ENCODE peak calls at places on chromosome 2, in seven cellular contexts. One of them, this sample, is unnamed.

GRCh38 chr2:174235680-174236079 is 12.7 kb downstream of the OLA1 start:
- DNase-seq in NCI-H2171: no peak
- DNase-seq in Caco-2: no peak
- DNase-seq in cardiac muscle cell: no peak
- DNase-seq in esophagus squamous epithelium: no peak
- DNase-seq in dermis microvascular lymphatic vessel endothelial cell: no peak
- DNase-seq in T-cell: no peak
- DNase-seq in this sample: no peak

GRCh38 chr2:29731948-29732347 is 189.4 kb downstream of the ALK start:
- DNase-seq in esophagus squamous epithelium: no peak
- DNase-seq in cardiac muscle cell: no peak
- DNase-seq in T-cell: no peak
- DNase-seq in NCI-H2171: no peak
- DNase-seq in Caco-2: no peak
- DNase-seq in dermis microvascular lymphatic vessel endothelial cell: no peak
- DNase-seq in this sample: no peak

GRCh38 chr2:8393506-8393905 is 288.4 kb upstream of the ID2 start:
- DNase-seq in cardiac muscle cell: no peak
- DNase-seq in esophagus squamous epithelium: no peak
- DNase-seq in Caco-2: no peak
- DNase-seq in dermis microvascular lymphatic vessel endothelial cell: no peak
- DNase-seq in T-cell: no peak
- DNase-seq in NCI-H2171: no peak
- DNase-seq in this sample: no peak

GRCh38 chr2:181762000-181762399 is 81.7 kb upstream of the NEUROD1 start:
- DNase-seq in T-cell: no peak
- DNase-seq in NCI-H2171: no peak
- DNase-seq in Caco-2: no peak
- DNase-seq in esophagus squamous epithelium: no peak
- DNase-seq in dermis microvascular lymphatic vessel endothelial cell: no peak
- DNase-seq in cardiac muscle cell: no peak
- DNase-seq in this sample: no peak

GRCh38 chr2:95761556-95761955 is 169.8 kb downstream of the TRIM43 start:
- DNase-seq in esophagus squamous epithelium: no peak
- DNase-seq in cardiac muscle cell: no peak
- DNase-seq in Caco-2: no peak
- DNase-seq in NCI-H2171: no peak
- DNase-seq in T-cell: no peak
- DNase-seq in dermis microvascular lymphatic vessel endothelial cell: no peak
- DNase-seq in this sample: no peak

GRCh38 chr2:100137877-100138570 is 4.4 kb downstream of the AFF3 start:
- DNase-seq in esophagus squamous epithelium: no peak
- DNase-seq in Caco-2: no peak
- DNase-seq in NCI-H2171: no peak
- DNase-seq in T-cell: no peak
- DNase-seq in dermis microvascular lymphatic vessel endothelial cell: no peak
- DNase-seq in cardiac muscle cell: no peak
- DNase-seq in this sample: no peak

GRCh38 chr2:60442608-60443007 is 110.8 kb downstream of the BCL11A start:
- DNase-seq in Caco-2: no peak
- DNase-seq in cardiac muscle cell: no peak
- DNase-seq in dermis microvascular lymphatic vessel endothelial cell: no peak
- DNase-seq in NCI-H2171: no peak
- DNase-seq in T-cell: no peak
- DNase-seq in esophagus squamous epithelium: no peak
- DNase-seq in this sample: peak; percentile 54

GRCh38 chr2:234592541-234592940 is 95.7 kb upstream of the ARL4C start:
- DNase-seq in dermis microvascular lymphatic vessel endothelial cell: no peak
- DNase-seq in cardiac muscle cell: no peak
- DNase-seq in esophagus squamous epithelium: no peak
- DNase-seq in Caco-2: no peak
- DNase-seq in NCI-H2171: no peak
- DNase-seq in T-cell: no peak
- DNase-seq in this sample: no peak

GRCh38 chr2:181104512-181105121 is 124.2 kb downstream of the UBE2E3 start:
- DNase-seq in Caco-2: peak; percentile 16
- DNase-seq in dermis microvascular lymphatic vessel endothelial cell: peak; percentile 17
- DNase-seq in NCI-H2171: peak; percentile 72
- DNase-seq in cardiac muscle cell: peak; percentile 52
- DNase-seq in esophagus squamous epithelium: no peak
- DNase-seq in T-cell: peak; percentile 29
- DNase-seq in this sample: peak; percentile 48

GRCh38 chr2:72144746-72145657 is 2.7 kb downstream of the CYP26B1 start:
- DNase-seq in esophagus squamous epithelium: no peak
- DNase-seq in cardiac muscle cell: peak; percentile 72
- DNase-seq in NCI-H2171: peak; percentile 73
- DNase-seq in dermis microvascular lymphatic vessel endothelial cell: no peak
- DNase-seq in Caco-2: peak; percentile 84
- DNase-seq in T-cell: no peak
- DNase-seq in this sample: peak; percentile 54

GRCh38 chr2:127388423-127389164 is 819 bp upstream of the MAP3K2 start:
- DNase-seq in T-cell: no peak
- DNase-seq in esophagus squamous epithelium: no peak
- DNase-seq in dermis microvascular lymphatic vessel endothelial cell: no peak
- DNase-seq in NCI-H2171: no peak
- DNase-seq in Caco-2: peak; percentile 24
- DNase-seq in cardiac muscle cell: no peak
- DNase-seq in this sample: peak; percentile 61

GRCh38 chr2:60260646-60261296 is 292.7 kb downstream of the BCL11A start:
- DNase-seq in esophagus squamous epithelium: no peak
- DNase-seq in dermis microvascular lymphatic vessel endothelial cell: no peak
- DNase-seq in NCI-H2171: no peak
- DNase-seq in Caco-2: no peak
- DNase-seq in cardiac muscle cell: no peak
- DNase-seq in T-cell: no peak
- DNase-seq in this sample: peak; percentile 82

GRCh38 chr2:190859347-190860297 is 21.0 kb upstream of the GLS start:
- DNase-seq in cardiac muscle cell: no peak
- DNase-seq in T-cell: no peak
- DNase-seq in dermis microvascular lymphatic vessel endothelial cell: no peak
- DNase-seq in esophagus squamous epithelium: no peak
- DNase-seq in NCI-H2171: no peak
- DNase-seq in Caco-2: no peak
- DNase-seq in this sample: peak; percentile 41